ENCODE peak calls at places on chromosomes 16 and 17, in four cellular contexts. F is prostate gland, H is PC-3, S is stomach. N is an unnamed sample. For H3K4me1, the result is how much of the 10 kb centered on the place peaks cover.

GRCh38 chr16:88570691-88571092 is 489 bp downstream of the ZC3H18 start:
- DNase-seq in S (no peak), F (no peak), H (no peak), N (no peak)

GRCh38 chr17:47945529-47946508 is 4.4 kb downstream of the PNPO start:
- DNase-seq in F (no peak), S (peak), H (no peak), N (no peak)

GRCh38 chr16:27245276-27246231 is 23.0 kb downstream of the NSMCE1 start:
- DNase-seq in S (no peak), H (peak), F (no peak), N (no peak)

GRCh38 chr16:87817910-87818309 is 51.4 kb downstream of the SLC7A5 start:
- DNase-seq in F (no peak), S (no peak), H (no peak), N (no peak)

GRCh38 chr17:48451489-48451888 is 21.5 kb upstream of the SKAP1 start:
- DNase-seq in F (no peak), S (no peak), H (no peak), N (no peak)

GRCh38 chr17:73595068-73595865 is 49.0 kb downstream of the SDK2 start:
- DNase-seq in F (peak), S (peak), H (no peak), N (peak)

GRCh38 chr17:68461122-68461539 is 3.8 kb upstream of the WIPI1 start:
- DNase-seq in F (no peak), H (no peak), S (no peak), N (no peak)

GRCh38 chr17:20988896-20989295 is 53.9 kb downstream of the USP22 start:
- DNase-seq in S (no peak), H (no peak), F (no peak), N (no peak)

GRCh38 chr16:20916289-20916688 is 15.7 kb downstream of the LYRM1 start:
- DNase-seq in S (no peak), H (no peak), F (no peak), N (no peak)

GRCh38 chr17:63702223-63702577 is 2.3 kb upstream of the LIMD2 start:
- DNase-seq in S (peak), H (no peak), F (no peak), N (no peak)

GRCh38 chr16:27222499-27223225 is 19.3 kb downstream of the KDM8 start:
- DNase-seq in H (peak), F (no peak), S (peak), N (no peak)

GRCh38 chr16:15516609-15517008 is 82.2 kb downstream of the BMERB1 start:
- DNase-seq in F (no peak), S (no peak), H (no peak), N (no peak)

DNA sequence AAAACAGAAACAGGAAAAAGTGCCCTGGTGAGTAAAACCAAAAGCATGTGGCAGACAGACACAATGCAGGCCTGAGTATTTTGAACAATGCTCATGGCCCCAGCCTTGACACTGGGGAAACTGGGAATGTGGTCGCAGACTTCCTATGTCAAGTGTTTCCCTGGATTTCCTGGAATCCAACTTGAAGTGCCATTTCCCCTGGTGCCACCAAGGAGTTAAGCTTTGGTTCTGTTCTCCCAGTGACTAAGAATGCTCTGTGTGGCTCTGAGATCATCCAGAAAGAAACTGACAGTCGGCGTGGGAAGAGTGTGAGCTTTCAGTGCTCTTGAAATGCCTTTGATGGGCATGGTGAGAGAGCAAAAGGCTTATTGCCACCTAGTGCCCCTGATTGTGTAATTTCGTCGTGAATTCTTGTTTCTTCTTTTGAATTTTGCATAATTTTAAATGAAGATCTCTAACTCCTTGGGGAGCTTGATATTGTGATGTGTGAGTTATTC is 96.0 kb downstream of the YPEL2 start:
- DNase-seq in F (no peak), H (peak), S (no peak), N (peak)
- H3K4me1 ChIP-seq in F (under half), H (under half), S (under half), N (under half)

GRCh38 chr17:31297090-31297489 is at the start of gene OMG:
- DNase-seq in F (no peak), S (no peak), H (no peak), N (no peak)
- H3K27ac ChIP-seq in F (no peak), S (no peak), H (no peak), N (no peak)

GRCh38 chr17:77916284-77916683 is 42.2 kb upstream of the TNRC6C start:
- DNase-seq in H (no peak), S (no peak), F (no peak), N (no peak)

GRCh38 chr17:77915594-77916021 is 42.9 kb upstream of the TNRC6C start:
- DNase-seq in H (no peak), S (no peak), F (no peak), N (no peak)

GRCh38 chr17:77914440-77915254 is 43.9 kb upstream of the TNRC6C start:
- DNase-seq in F (peak), S (no peak), H (no peak), N (no peak)

GRCh38 chr17:77919276-77919675 is 39.2 kb upstream of the TNRC6C start:
- DNase-seq in F (no peak), S (no peak), H (no peak), N (no peak)

DNA sequence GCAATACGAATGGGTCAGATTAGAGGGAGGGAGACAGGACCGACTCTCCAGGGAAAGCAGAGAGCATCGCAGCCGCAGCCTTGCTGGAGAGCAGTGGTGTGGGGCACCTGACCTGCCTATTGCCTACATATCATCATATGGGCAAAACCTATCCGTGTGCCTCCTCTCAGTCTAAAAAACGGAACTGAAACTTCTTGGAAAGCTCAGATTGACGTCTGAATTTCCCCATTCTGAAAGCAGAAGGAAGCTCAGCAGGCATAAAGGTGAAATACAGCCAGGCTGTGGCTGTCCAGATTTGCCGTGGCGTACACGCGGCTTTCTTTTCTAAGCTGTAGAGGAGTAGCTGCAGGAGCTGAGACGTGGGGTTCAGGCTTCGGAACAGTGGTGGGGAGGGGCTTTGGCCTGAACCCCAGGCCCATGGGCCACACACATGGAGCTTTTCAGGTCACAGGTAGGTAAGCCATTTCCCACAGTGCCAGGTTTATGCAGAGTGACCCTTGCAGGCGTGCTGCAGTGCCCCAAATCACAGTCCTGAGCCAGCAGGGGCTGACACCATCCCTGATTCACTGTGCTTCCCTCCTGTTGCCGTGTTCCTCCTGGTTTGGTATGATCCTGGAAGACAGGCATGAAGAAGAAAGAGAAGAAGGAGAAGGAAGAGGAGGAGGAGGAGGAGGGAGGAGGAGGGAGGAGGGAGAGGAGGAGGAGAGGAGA is 41.6 kb upstream of the TNRC6C start:
- DNase-seq in F (no peak), S (no peak), H (no peak), N (no peak)
- H3K4me3 ChIP-seq in F (no peak), S (no peak), H (no peak), N (no peak)

DNA sequence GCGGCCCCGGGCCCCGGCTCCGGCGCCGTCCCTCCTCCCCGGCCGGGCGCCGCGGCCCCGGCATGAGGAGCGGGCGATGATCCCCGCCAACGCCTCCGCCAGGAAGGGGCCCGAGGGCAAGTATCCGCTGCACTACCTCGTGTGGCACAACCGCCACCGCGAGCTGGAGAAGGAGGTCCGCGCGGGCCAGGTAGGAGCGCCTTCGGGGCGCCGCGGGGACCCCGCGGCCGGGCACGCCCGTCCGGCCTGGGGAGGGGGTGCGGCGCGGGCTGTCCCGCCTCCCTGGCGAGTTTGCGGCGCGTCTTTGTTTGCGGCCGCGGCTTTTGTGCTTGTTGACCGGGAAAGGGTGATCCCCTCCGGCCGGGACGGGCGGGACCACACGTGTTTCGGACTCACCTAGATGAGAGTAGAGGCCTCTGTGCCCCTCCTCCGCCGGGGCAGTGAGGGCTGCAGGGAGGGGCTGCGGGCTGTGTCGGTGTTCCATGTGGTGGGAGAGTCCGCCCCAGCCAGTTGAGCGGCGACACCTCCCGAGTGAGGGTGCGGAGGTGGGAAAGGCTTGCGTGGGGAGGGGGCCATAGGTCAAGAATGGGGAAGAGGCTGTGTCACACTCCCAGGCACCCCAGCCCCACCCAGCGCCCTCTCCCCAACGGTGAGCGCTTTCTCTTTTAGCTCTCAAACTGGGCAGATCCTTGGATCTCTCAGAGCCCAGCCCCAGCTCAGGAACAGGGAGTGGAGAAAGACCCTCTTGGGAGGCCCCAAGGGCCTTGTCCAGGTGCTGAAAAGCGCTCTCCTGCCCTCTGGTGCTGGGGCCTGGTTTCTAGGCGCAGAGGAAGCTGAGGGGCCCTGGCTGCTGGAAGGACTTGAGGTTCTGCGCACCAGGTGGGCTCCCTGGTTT is 861 bp downstream of the ANKRD13B start:
- DNase-seq in F (no peak), H (peak), S (no peak), N (no peak)
- H3K4me1 ChIP-seq in F (under half), H (under half), S (under half), N (under half)

DNA sequence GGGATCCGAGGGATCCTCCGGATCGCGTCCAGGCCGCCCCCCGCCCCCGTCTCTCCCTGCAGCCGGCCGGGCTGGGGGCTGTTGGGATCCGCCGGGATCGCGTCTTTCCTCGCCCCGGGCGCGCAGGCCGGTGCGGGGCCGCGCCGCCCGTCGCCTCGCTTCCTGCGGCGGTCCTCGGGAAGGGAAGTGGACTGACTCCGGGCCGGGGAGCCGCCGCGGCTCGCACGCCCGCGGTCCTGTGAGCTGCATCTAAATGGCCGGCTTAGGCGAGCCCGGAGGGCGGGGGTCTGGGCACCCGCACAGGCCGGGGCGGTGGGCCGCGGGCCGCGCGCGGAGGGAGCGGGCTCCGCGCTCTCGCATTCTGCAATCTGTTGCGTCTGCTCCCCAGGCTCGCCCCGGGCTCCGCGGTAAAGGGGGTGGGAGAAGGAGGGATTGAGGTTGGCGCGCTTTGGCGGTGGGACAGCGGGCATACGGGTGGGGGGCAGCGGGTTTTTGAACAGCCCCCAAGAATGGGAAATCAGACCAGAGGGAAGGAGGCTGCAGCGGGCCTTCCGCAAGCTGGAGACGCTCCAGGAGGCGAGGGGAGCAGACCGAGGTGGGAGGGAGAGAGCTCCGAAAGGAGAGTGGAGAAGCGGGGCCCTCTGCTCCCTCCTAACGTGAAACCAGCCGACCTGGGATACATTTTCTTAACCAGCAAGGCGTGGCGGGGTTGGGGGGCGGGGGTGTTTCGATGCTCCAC is 2.2 kb downstream of the TMEM132E start:
- DNase-seq in S (no peak), H (no peak), F (no peak), N (no peak)
- H3K27ac ChIP-seq in S (no peak), H (no peak), F (no peak), N (no peak)

GRCh38 chr17:38541281-38541680 is 64.5 kb downstream of the SRCIN1 start:
- DNase-seq in S (no peak), H (no peak), F (no peak), N (no peak)
- H3K4me3 ChIP-seq in S (no peak), H (no peak), F (no peak), N (no peak)

GRCh38 chr16:85422374-85423185 is 190.5 kb upstream of the GSE1 start:
- DNase-seq in S (peak), H (no peak), F (peak), N (peak)
- H3K4me1 ChIP-seq in S (under half), H (under half), F (under half), N (under half)

GRCh38 chr17:44111777-44112176 is 11.7 kb downstream of the HDAC5 start:
- DNase-seq in F (no peak), H (no peak), S (no peak), N (no peak)
- H3K27ac ChIP-seq in F (peak), H (no peak), S (no peak), N (peak)

GRCh38 chr17:43025290-43025657 is 243 bp downstream of the RND2 start:
- DNase-seq in F (no peak), H (no peak), S (no peak), N (no peak)
- H3K4me3 ChIP-seq in F (peak), H (no peak), S (peak), N (no peak)

DNA sequence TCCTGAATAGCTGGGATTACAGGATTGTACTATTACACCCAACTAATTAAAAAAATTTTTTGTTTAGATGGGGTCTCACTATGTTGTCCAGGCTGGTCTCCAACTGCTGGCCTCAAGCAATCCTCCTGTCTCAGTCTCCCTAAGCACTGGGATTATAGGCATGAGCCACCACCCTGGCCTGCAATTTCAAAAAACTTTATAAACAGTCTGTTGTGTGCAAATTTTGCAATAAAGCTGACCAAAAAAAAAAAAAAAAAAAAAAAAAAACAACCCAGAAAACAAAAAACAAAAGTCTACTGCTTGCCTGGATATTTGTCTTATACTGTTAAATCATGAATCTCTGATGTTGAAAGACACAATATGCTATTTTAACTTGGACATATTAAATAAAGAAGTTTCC is 4.4 kb downstream of the CREBBP start:
- DNase-seq in F (no peak), H (no peak), S (no peak), N (no peak)
- H3K4me1 ChIP-seq in F (under half), H (under half), S (half or more), N (under half)

N was measured in lung.